ENCODE peak calls at places on chromosome 22, in ten cellular contexts. D is stimulated activated CD4-positive, alpha-beta T cell treated with anti-CD3 and anti-CD28 coated beads, Interleukin-15, amount 100 ng/mL, for 1 hour; S is amniotic stem cell; H is T-cell; G is activated CD4-positive, alpha-beta T cell treated with anti-CD3 and anti-CD28 coated beads, Interleukin-2, amount 10 ng/mL, durations not matched to agents 24 days and 14 days; O is activated CD8-positive, alpha-beta memory T cell treated with anti-CD3 and anti-CD28 coated beads for 4 hours; P is stimulated activated CD8-positive, alpha-beta memory T cell treated with anti-CD3 and anti-CD28 coated beads, Interleukin-15, amount 100 ng/mL, for 48 hours; Y is CD8-positive, alpha-beta T cell; R is occipital lobe; N is activated T-cell treated with anti-CD3 and anti-CD28 coated beads for 1 hour. J is an unnamed sample.

GRCh38 chr22:17562906-17563870 is at the start of gene SLC25A18:
- DNase-seq in D (no peak), S (no peak), H (no peak), G (no peak), O (no peak), P (no peak), Y (no peak), R (peak), N (no peak), J (peak)

GRCh38 chr22:31291716-31292644 is at the start of gene PIK3IP1:
- DNase-seq in D (peak), S (peak), H (peak), G (peak), O (peak), P (peak), Y (peak), R (peak), N (peak), J (peak)

GRCh38 chr22:23256986-23257888 is 76.9 kb downstream of the BCR start:
- DNase-seq in D (no peak), S (no peak), H (no peak), G (no peak), O (no peak), P (no peak), Y (no peak), R (peak), N (no peak), J (peak)

GRCh38 chr22:36221799-36222751 is 17.3 kb downstream of the APOL2 start:
- DNase-seq in D (no peak), S (no peak), H (no peak), G (peak), O (peak), P (no peak), Y (no peak), R (peak), N (peak), J (peak)

GRCh38 chr22:29205598-29206371 is at the start of gene EMID1:
- DNase-seq in D (no peak), S (no peak), H (no peak), G (peak), O (no peak), P (peak), Y (no peak), R (no peak), N (no peak), J (peak)

GRCh38 chr22:44479662-44480061 is 18.4 kb downstream of the RTL6 start:
- DNase-seq in D (no peak), S (no peak), H (no peak), G (no peak), O (no peak), P (no peak), Y (no peak), R (no peak), N (no peak), J (no peak)

GRCh38 chr22:38674888-38675287 is 6.9 kb upstream of the TOMM22 start:
- DNase-seq in D (no peak), S (no peak), H (no peak), G (no peak), O (no peak), P (no peak), Y (no peak), R (no peak), N (no peak), J (no peak)

GRCh38 chr22:46766611-46767010 is 4.2 kb downstream of the TBC1D22A start:
- DNase-seq in D (no peak), S (no peak), H (no peak), G (no peak), O (no peak), P (no peak), Y (no peak), R (no peak), N (no peak), J (peak)

GRCh38 chr22:37416389-37416788 is 10.9 kb downstream of the ELFN2 start:
- DNase-seq in D (no peak), S (no peak), H (no peak), G (peak), O (no peak), P (no peak), Y (no peak), R (no peak), N (no peak), J (no peak)

GRCh38 chr22:33807465-33807864 is 112.8 kb downstream of the LARGE1 start:
- DNase-seq in D (no peak), S (peak), H (no peak), G (no peak), O (no peak), P (no peak), Y (no peak), R (no peak), N (no peak), J (no peak)

GRCh38 chr22:27987557-27987956 is 68.5 kb upstream of the PITPNB start:
- DNase-seq in D (no peak), S (peak), H (no peak), G (no peak), O (no peak), P (no peak), Y (no peak), R (no peak), N (no peak), J (peak)

GRCh38 chr22:23402275-23403151 is 177.6 kb downstream of the IGLL1 start:
- DNase-seq in D (no peak), S (no peak), H (peak), G (peak), O (no peak), P (peak), Y (no peak), R (no peak), N (peak), J (peak)

GRCh38 chr22:16824718-16825687 is at the start of gene XKR3:
- DNase-seq in D (no peak), S (no peak), H (no peak), G (peak), O (no peak), P (no peak), Y (no peak), R (no peak), N (no peak), J (no peak)

GRCh38 chr22:23363683-23364082 is 183.4 kb downstream of the BCR start:
- DNase-seq in D (no peak), S (no peak), H (no peak), G (no peak), O (no peak), P (no peak), Y (no peak), R (no peak), N (no peak), J (no peak)

GRCh38 chr22:20786536-20786979 is 12.6 kb downstream of the SERPIND1 start:
- DNase-seq in D (no peak), S (no peak), H (no peak), G (no peak), O (no peak), P (no peak), Y (no peak), R (no peak), N (no peak), J (no peak)

GRCh38 chr22:19482297-19482696 is 2.6 kb downstream of the CDC45 start:
- DNase-seq in D (no peak), S (no peak), H (no peak), G (no peak), O (no peak), P (no peak), Y (no peak), R (no peak), N (no peak), J (no peak)

GRCh38 chr22:19376971-19377370 is 54.6 kb downstream of the HIRA start:
- DNase-seq in D (no peak), S (no peak), H (no peak), G (no peak), O (no peak), P (no peak), Y (no peak), R (no peak), N (no peak), J (no peak)

GRCh38 chr22:37229012-37229804 is 14.9 kb downstream of the RAC2 start:
- DNase-seq in D (no peak), S (no peak), H (no peak), G (peak), O (no peak), P (no peak), Y (no peak), R (no peak), N (no peak), J (no peak)

J was measured in ovary.